ENCODE peak calls at places on chromosomes 4 and X, in five cellular contexts. V is tibial nerve, Q is stomach, G is pancreas, Z is foreskin fibroblast. F is an unnamed sample.

GRCh38 chrX:16319929-16320328 is 152.6 kb downstream of the MAGEB17 start:
- DNase-seq in V (no peak), Q (no peak), G (no peak), Z (no peak), F (no peak)

GRCh38 chrX:44881549-44881948 is 8.6 kb downstream of the KDM6A start:
- DNase-seq in Z (no peak), V (no peak), G (no peak), Q (no peak), F (no peak)

GRCh38 chrX:20218809-20219505 is 47.8 kb downstream of the RPS6KA3 start:
- DNase-seq in V (peak), Z (no peak), Q (no peak), G (peak), F (no peak)

GRCh38 chr4:4847011-4847410 is 12.5 kb upstream of the MSX1 start:
- DNase-seq in G (no peak), Q (no peak), Z (no peak), V (no peak), F (no peak)

GRCh38 chr4:6989331-6989923 is 53.7 kb upstream of the TADA2B start:
- DNase-seq in G (no peak), Q (no peak), Z (no peak), V (no peak), F (no peak)

GRCh38 chr4:8050555-8051206 is 107.9 kb downstream of the ABLIM2 start:
- DNase-seq in Q (peak), Z (peak), G (peak), V (peak), F (no peak)

GRCh38 chr4:2754848-2755820 is 1.0 kb downstream of the TNIP2 start:
- DNase-seq in G (peak), V (no peak), Z (no peak), Q (no peak), F (no peak)

GRCh38 chr4:89567936-89568335 is 260.3 kb upstream of the GPRIN3 start:
- DNase-seq in V (no peak), Z (no peak), Q (no peak), G (no peak), F (no peak)

GRCh38 chrX:40434947-40435346 is 145.8 kb upstream of the ATP6AP2 start:
- DNase-seq in Z (no peak), Q (no peak), G (no peak), V (peak), F (no peak)

GRCh38 chr4:152352645-152353116 is 183.2 kb downstream of the FBXW7 start:
- DNase-seq in Z (peak), V (peak), G (peak), Q (no peak), F (peak)

GRCh38 chrX:39174761-39175417 is 373.6 kb downstream of the MID1IP1 start:
- DNase-seq in V (no peak), Z (no peak), G (no peak), Q (peak), F (no peak)

GRCh38 chrX:74179071-74179470 is 124.9 kb upstream of the ZCCHC13 start:
- DNase-seq in V (no peak), Z (peak), Q (no peak), G (no peak), F (peak)

GRCh38 chrX:53714580-53715335 is 28.2 kb upstream of the HUWE1 start:
- DNase-seq in Q (peak), Z (peak), V (no peak), G (peak), F (peak)

DNA sequence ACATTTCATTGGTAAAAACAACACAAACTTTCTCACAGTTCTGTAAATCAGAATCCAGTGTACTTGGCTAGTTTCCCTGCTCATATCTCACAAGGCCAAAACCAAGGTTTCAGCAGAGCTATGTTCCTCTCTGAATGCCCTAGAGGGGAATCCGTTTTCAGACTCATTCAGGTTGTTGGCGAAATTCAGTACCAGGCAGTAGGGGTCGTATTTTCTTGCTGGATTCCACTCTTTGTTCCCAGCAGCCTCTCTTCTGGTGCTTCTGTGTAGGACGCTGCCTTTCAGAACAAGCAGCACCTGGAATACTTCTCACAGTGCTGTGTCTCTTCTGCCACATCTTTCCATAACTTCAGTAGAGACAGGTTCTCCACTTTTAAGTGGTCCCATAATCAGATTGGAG is 351.9 kb downstream of the PCDH18 start:
- DNase-seq in V (no peak), Q (no peak), G (no peak), Z (no peak), F (peak)
- TF ChIP-seq CTCF in V (no peak), Q (no peak), G (no peak), Z (no peak), F (no peak)

DNA sequence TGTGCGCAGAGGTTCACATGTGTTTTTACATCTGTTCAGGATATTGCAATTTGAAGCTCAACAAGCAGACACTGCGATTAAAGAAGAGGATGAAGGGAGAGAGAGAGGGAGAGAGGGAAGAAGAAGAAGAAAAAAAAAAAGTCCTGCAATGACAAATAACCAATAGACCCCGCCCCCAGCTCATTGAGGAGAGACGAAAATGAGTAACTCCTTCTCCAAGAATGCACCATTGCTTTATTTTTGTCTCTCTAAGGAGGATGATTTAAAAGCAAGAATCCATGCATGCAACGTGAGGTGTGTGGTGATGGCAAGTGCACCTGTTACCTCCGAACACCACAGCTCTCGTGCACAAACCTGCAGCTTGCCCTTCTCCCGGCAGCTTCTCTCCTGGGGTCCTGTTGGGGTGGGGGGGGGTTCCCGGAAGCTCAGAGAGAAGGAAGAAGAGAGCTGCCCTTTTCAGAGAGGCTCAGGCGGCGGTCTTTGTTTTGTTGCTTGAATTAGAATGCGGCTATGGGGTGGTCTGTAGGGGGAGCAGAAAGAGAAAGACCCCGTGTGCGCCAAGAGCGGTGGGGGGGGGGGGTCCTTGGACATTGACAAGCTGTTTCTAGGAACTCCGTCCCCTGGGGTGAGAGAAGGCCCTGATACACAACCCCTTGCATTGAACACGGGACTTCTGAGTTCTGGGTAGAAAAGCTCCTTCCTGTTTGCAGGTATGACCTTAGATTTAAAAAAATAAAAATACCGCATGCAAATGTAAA is 100.7 kb downstream of the CRLF2 start:
- DNase-seq in G (no peak), Q (no peak), Z (no peak), V (no peak), F (no peak)
- H3K4me3 ChIP-seq in G (no peak), Q (no peak), Z (no peak), V (no peak), F (no peak)

GRCh38 chr4:1288786-1289185 is 905 bp upstream of the MAEA start:
- DNase-seq in Z (no peak), V (no peak), Q (no peak), G (no peak), F (no peak)

GRCh38 chr4:1289232-1290164 is at the start of gene MAEA:
- DNase-seq in G (peak), Q (peak), Z (peak), V (peak), F (peak)

GRCh38 chr4:1291996-1292702 is 2.5 kb downstream of the MAEA start:
- DNase-seq in G (no peak), Z (no peak), Q (peak), V (no peak), F (no peak)

GRCh38 chr4:1290165-1290977 is 680 bp downstream of the MAEA start:
- DNase-seq in V (no peak), Z (no peak), G (peak), Q (peak), F (peak)

DNA sequence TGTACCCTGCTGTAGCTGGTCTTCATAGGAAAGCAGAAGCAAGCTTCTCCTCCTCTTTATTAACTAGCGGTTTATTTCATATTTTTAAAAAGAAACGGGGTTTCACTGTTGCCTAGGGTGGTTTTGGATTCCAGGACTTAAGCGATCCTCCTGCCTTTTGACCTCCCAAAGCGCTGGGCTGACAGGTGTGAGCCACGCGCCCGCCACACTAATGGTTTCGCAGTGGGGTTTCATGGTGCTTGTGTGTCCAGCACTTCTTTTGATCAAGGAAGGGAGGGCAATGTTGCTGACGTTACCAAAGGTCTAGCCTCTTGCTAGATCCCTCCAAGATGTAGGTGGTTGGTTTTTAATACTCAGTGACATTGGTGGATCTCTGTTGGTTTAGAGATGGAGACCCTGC is 1.4 kb downstream of the MAEA start:
- DNase-seq in G (no peak), Z (no peak), Q (peak), V (no peak), F (no peak)
- TF ChIP-seq CTCF in G (no peak), Z (no peak), Q (no peak), V (no peak), F (no peak)

GRCh38 chrX:24298191-24298590 is 15.7 kb downstream of the SUPT20HL2 start:
- DNase-seq in V (no peak), Z (no peak), Q (no peak), G (no peak), F (no peak)

GRCh38 chrX:24305905-24306304 is 8.0 kb downstream of the SUPT20HL2 start:
- DNase-seq in G (no peak), Z (no peak), Q (no peak), V (no peak), F (no peak)

GRCh38 chrX:24301060-24301459 is 12.8 kb downstream of the SUPT20HL2 start:
- DNase-seq in Q (no peak), Z (no peak), V (no peak), G (no peak), F (peak)

GRCh38 chrX:24306430-24306829 is 7.4 kb downstream of the SUPT20HL2 start:
- DNase-seq in Z (no peak), G (no peak), Q (no peak), V (no peak), F (no peak)

GRCh38 chrX:24301806-24302205 is 12.1 kb downstream of the SUPT20HL2 start:
- DNase-seq in G (no peak), Z (no peak), Q (no peak), V (no peak), F (no peak)
- H3K4me3 ChIP-seq in G (no peak), Z (no peak), Q (no peak), V (no peak), F (no peak)

GRCh38 chr4:140633951-140634350 is 65.2 kb upstream of the UCP1 start:
- DNase-seq in Q (no peak), Z (no peak), G (no peak), V (no peak), F (no peak)

GRCh38 chr4:140640150-140640748 is 71.5 kb upstream of the UCP1 start:
- DNase-seq in Z (no peak), Q (no peak), G (no peak), V (no peak), F (no peak)

GRCh38 chr4:140641105-140641555 is 72.4 kb upstream of the UCP1 start:
- DNase-seq in Q (no peak), V (no peak), Z (no peak), G (no peak), F (no peak)

GRCh38 chr4:140635606-140636005 is 66.8 kb upstream of the UCP1 start:
- DNase-seq in Z (peak), V (no peak), G (peak), Q (peak), F (peak)

DNA sequence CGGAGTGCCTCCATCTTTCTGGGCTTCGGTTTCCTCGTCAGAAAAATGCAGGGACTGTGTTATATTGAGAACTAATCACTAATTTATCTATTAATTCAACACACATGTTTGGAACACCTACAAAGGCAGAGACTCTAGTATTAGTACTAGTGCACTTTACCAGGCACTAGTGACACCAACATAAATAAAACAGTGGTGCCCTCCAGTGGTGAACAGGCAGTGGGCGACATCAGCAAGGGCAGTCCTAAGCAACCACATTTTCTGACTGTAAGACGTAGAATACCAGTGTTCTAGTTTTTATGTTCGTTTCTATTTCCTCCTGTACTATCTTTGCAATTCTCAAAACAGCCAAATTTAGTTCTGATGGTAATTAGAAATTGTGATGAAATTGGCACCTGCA is 69.1 kb upstream of the UCP1 start:
- DNase-seq in G (no peak), V (no peak), Q (no peak), Z (no peak), F (peak)
- TF ChIP-seq CTCF in G (peak), V (no peak), Q (no peak), Z (peak), F (peak)

DNA sequence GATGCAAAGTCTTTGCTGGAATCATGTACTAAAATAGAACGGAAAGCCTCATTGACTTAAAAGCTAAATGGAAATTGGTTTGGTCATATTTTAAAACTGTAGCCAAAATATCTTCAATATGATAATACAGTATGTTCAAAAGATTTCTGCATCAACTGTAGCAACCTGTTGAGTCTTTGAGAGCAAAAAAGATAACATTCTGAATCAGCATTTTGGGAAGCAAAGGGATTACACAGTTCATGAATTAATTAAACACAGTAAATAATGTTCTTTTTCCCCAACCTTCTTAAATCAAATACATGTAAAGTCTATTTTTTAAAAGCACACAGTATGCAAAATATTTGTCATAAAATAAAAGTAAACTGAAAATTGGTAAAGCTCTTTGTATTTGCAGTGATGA is 50.5 kb downstream of the DCHS2 start:
- DNase-seq in Z (no peak), G (no peak), V (no peak), Q (no peak), F (no peak)
- H3K4me3 ChIP-seq in Z (no peak), G (no peak), V (no peak), Q (no peak), F (no peak)

GRCh38 chrX:84634201-84634782 is 132.0 kb upstream of the HDX start:
- DNase-seq in Q (no peak), Z (no peak), V (no peak), G (no peak), F (no peak)
- TF ChIP-seq CTCF in Q (no peak), Z (no peak), V (no peak), G (no peak), F (no peak)

DNA sequence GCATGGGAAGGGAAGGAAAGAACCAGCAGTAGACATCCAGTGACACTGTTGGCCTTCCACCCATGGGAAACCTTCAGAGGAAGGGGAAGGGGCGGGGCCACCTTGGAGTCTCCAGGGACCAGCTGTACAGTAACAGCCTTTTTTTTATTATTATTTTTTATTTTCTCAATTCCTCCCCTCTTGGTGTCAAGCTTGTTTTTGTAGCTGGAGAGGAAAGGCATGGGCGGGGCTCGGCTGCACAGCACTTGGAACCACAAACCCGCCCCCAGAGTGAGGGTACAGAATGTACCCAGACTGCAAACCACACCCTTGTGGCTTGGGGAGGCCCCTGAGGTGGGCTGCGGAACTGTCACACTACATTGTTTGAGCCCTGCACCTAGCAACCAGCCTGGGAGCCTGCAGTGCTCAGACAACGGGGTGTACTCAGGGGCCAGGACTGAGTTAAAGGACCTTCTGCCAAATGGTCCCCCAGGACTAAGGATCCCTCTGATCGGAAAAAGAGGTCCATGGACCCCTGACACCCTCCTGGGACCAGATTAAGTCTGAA is 45.7 kb downstream of the PRPS1 start:
- DNase-seq in V (peak), Z (peak), G (peak), Q (peak), F (peak)
- H3K4me3 ChIP-seq in V (no peak), Z (no peak), G (no peak), Q (no peak), F (peak)